ENCODE peak calls at places on chromosomes 3 and 15, in seven cellular contexts. S is tibial artery, W is mammary epithelial cell, G is aorta, T is lung, Y is testis, Z is adrenal gland. K is an unnamed sample. For H3K4me1, the result is how much of the 10 kb centered on the place peaks cover.

GRCh38 chr3:157487339-157487738 is 15.9 kb downstream of the VEPH1 start:
- DNase-seq in Y (no peak), Z (no peak), G (no peak), W (no peak), T (no peak), S (no peak), K (no peak)

GRCh38 chr3:196559826-196560225 is 8.5 kb downstream of the WDR53 start:
- DNase-seq in T (no peak), G (no peak), W (no peak), Y (no peak), Z (no peak), S (no peak), K (no peak)

GRCh38 chr3:69902386-69902785 is 97.1 kb upstream of the SAMMSON start:
- DNase-seq in T (no peak), Z (no peak), W (no peak), Y (no peak), S (no peak), G (no peak), K (no peak)

GRCh38 chr15:52858388-52859176 is 68.4 kb upstream of the ONECUT1 start:
- DNase-seq in Z (no peak), G (no peak), Y (no peak), T (no peak), S (no peak), W (no peak), K (no peak)

GRCh38 chr3:127711021-127711420 is 38.3 kb downstream of the ABTB1 start:
- DNase-seq in T (no peak), Z (no peak), G (no peak), W (no peak), Y (no peak), S (no peak), K (peak)

GRCh38 chr15:40251455-40252140 is 12.7 kb downstream of the PAK6 start:
- DNase-seq in Z (no peak), G (peak), W (no peak), Y (no peak), S (no peak), T (no peak), K (peak)

GRCh38 chr3:13548696-13549512 is at the start of gene FBLN2:
- DNase-seq in W (no peak), T (no peak), S (no peak), G (peak), Z (no peak), Y (peak), K (no peak)

GRCh38 chr15:100910119-100910518 is 9.0 kb upstream of the LRRK1 start:
- DNase-seq in T (no peak), S (peak), Y (no peak), G (peak), W (no peak), Z (no peak), K (no peak)

DNA sequence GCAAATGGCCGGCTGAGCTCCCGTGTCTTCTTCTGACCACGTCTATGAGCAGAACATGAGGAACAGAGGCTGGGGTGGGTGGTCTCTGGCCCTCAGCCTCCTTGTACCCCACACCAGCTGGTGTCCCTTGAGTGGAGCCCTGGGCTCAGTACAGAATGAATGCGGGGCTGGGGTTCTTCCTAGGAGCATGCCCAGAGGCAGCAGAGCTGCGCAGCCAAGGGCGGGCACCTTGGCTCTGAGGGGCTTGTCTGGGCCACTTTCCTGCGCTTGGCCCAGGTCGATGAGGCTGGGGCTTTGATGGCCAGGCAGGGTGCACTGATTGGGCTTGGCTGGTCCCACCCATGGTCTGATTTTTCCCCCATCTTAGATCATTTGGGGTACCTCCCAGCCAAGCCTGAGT is 6.4 kb downstream of the SCN5A start:
- DNase-seq in Z (no peak), G (no peak), T (no peak), Y (no peak), W (no peak), S (peak), K (no peak)
- H3K4me3 ChIP-seq in Z (no peak), G (no peak), T (no peak), Y (no peak), W (no peak), S (no peak), K (no peak)

GRCh38 chr3:79011821-79012529 is 755.8 kb downstream of the ROBO1 start:
- DNase-seq in W (no peak), Z (no peak), Y (no peak), G (no peak), T (no peak), S (no peak), K (no peak)
- H3K27ac ChIP-seq in W (no peak), Z (no peak), Y (no peak), G (no peak), T (no peak), S (peak), K (no peak)

GRCh38 chr3:155742339-155742980 is 2.4 kb downstream of the PLCH1 start:
- DNase-seq in Y (no peak), G (no peak), T (no peak), Z (no peak), S (no peak), W (no peak), K (no peak)

GRCh38 chr3:155744626-155745324 is at the start of gene PLCH1:
- DNase-seq in T (peak), G (peak), S (peak), Y (peak), W (no peak), Z (peak), K (peak)

GRCh38 chr3:155741598-155741997 is 3.3 kb downstream of the PLCH1 start:
- DNase-seq in G (no peak), T (no peak), W (no peak), Y (no peak), Z (no peak), S (no peak), K (no peak)

GRCh38 chr3:155744091-155744625 is 713 bp downstream of the PLCH1 start:
- DNase-seq in Y (peak), W (peak), Z (peak), S (no peak), G (peak), T (peak), K (peak)

DNA sequence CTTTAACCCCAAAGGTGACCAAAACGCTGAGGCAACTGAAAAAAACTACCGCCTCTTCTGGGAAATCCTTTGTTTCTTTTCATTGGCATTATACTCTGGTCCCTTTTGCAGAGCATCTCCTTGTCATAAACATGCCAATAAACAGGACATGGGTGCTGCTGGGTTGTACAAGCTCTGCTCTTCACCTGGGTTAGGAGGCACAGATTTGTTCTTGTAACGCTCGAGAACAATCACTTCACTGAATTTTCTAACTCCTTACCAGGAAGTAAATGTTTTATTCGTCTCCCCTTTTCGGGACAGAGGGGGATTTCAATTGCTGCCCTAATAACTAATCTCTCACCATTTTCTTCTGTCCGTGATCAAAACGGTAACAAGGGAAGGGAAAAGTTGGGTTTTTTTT is 1.3 kb downstream of the PLCH1 start:
- DNase-seq in S (no peak), Y (no peak), W (no peak), T (no peak), G (no peak), Z (no peak), K (no peak)
- H3K4me1 ChIP-seq in S (under half), Y (under half), W (under half), T (under half), G (under half), Z (under half), K (under half)

GRCh38 chr3:39180183-39180545 is 12.2 kb downstream of the XIRP1 start:
- DNase-seq in W (no peak), G (no peak), T (no peak), Y (no peak), S (no peak), Z (no peak), K (no peak)
- H3K4me3 ChIP-seq in W (peak), G (no peak), T (no peak), Y (peak), S (peak), Z (peak), K (peak)